ENCODE peak calls at places on chromosome 1, in nine cellular contexts. One of them, this sample, is unnamed.

GRCh38 chr1:7930547-7931445 is 9.8 kb downstream of the TNFRSF9 start:
- DNase-seq in cardiac fibroblast: no peak
- DNase-seq in neural crest cell: no peak
- DNase-seq in activated naive CD4-positive, alpha-beta T cell treated with Interleukin-2 at 50 U/mL for 16 hours: peak
- DNase-seq in activated CD4-positive, alpha-beta T cell treated with anti-CD3 and anti-CD28 coated beads for 4 hours: no peak
- DNase-seq in SHP77: no peak
- DNase-seq in ecto neural progenitor cell: no peak
- DNase-seq in tibial nerve: no peak
- DNase-seq in NCI-H446: no peak
- DNase-seq in this sample: no peak

GRCh38 chr1:218347713-218348627 is 2.8 kb downstream of the TGFB2 start:
- DNase-seq in cardiac fibroblast: peak
- DNase-seq in neural crest cell: no peak
- DNase-seq in activated naive CD4-positive, alpha-beta T cell treated with Interleukin-2 at 50 U/mL for 16 hours: no peak
- DNase-seq in activated CD4-positive, alpha-beta T cell treated with anti-CD3 and anti-CD28 coated beads for 4 hours: no peak
- DNase-seq in SHP77: no peak
- DNase-seq in ecto neural progenitor cell: no peak
- DNase-seq in tibial nerve: no peak
- DNase-seq in NCI-H446: no peak
- DNase-seq in this sample: peak

GRCh38 chr1:232472485-232473041 is 157.4 kb downstream of the SIPA1L2 start:
- DNase-seq in cardiac fibroblast: peak
- DNase-seq in neural crest cell: no peak
- DNase-seq in activated naive CD4-positive, alpha-beta T cell treated with Interleukin-2 at 50 U/mL for 16 hours: no peak
- DNase-seq in activated CD4-positive, alpha-beta T cell treated with anti-CD3 and anti-CD28 coated beads for 4 hours: no peak
- DNase-seq in SHP77: no peak
- DNase-seq in ecto neural progenitor cell: no peak
- DNase-seq in tibial nerve: no peak
- DNase-seq in NCI-H446: no peak
- DNase-seq in this sample: no peak

GRCh38 chr1:121587777-121588176 is 403.0 kb downstream of the SRGAP2C start:
- DNase-seq in cardiac fibroblast: peak
- DNase-seq in neural crest cell: no peak
- DNase-seq in activated naive CD4-positive, alpha-beta T cell treated with Interleukin-2 at 50 U/mL for 16 hours: no peak
- DNase-seq in activated CD4-positive, alpha-beta T cell treated with anti-CD3 and anti-CD28 coated beads for 4 hours: no peak
- DNase-seq in SHP77: no peak
- DNase-seq in ecto neural progenitor cell: no peak
- DNase-seq in tibial nerve: no peak
- DNase-seq in NCI-H446: no peak
- DNase-seq in this sample: peak

GRCh38 chr1:231200417-231201031 is 38.7 kb downstream of the TRIM67 start:
- DNase-seq in cardiac fibroblast: peak
- DNase-seq in neural crest cell: no peak
- DNase-seq in activated naive CD4-positive, alpha-beta T cell treated with Interleukin-2 at 50 U/mL for 16 hours: no peak
- DNase-seq in activated CD4-positive, alpha-beta T cell treated with anti-CD3 and anti-CD28 coated beads for 4 hours: no peak
- DNase-seq in SHP77: no peak
- DNase-seq in ecto neural progenitor cell: no peak
- DNase-seq in tibial nerve: no peak
- DNase-seq in NCI-H446: no peak
- DNase-seq in this sample: peak

GRCh38 chr1:234348964-234349363 is 24.3 kb upstream of the COA6 start:
- DNase-seq in cardiac fibroblast: no peak
- DNase-seq in neural crest cell: no peak
- DNase-seq in activated naive CD4-positive, alpha-beta T cell treated with Interleukin-2 at 50 U/mL for 16 hours: no peak
- DNase-seq in activated CD4-positive, alpha-beta T cell treated with anti-CD3 and anti-CD28 coated beads for 4 hours: no peak
- DNase-seq in SHP77: no peak
- DNase-seq in ecto neural progenitor cell: no peak
- DNase-seq in tibial nerve: no peak
- DNase-seq in NCI-H446: no peak
- DNase-seq in this sample: no peak

GRCh38 chr1:30263888-30264671 is 459.3 kb downstream of the MATN1 start:
- DNase-seq in cardiac fibroblast: no peak
- DNase-seq in neural crest cell: no peak
- DNase-seq in activated naive CD4-positive, alpha-beta T cell treated with Interleukin-2 at 50 U/mL for 16 hours: no peak
- DNase-seq in activated CD4-positive, alpha-beta T cell treated with anti-CD3 and anti-CD28 coated beads for 4 hours: no peak
- DNase-seq in SHP77: no peak
- DNase-seq in ecto neural progenitor cell: no peak
- DNase-seq in tibial nerve: no peak
- DNase-seq in NCI-H446: no peak
- DNase-seq in this sample: no peak

GRCh38 chr1:55580845-55581332 is 365.7 kb upstream of the USP24 start:
- DNase-seq in cardiac fibroblast: peak
- DNase-seq in neural crest cell: no peak
- DNase-seq in activated naive CD4-positive, alpha-beta T cell treated with Interleukin-2 at 50 U/mL for 16 hours: no peak
- DNase-seq in activated CD4-positive, alpha-beta T cell treated with anti-CD3 and anti-CD28 coated beads for 4 hours: no peak
- DNase-seq in SHP77: no peak
- DNase-seq in ecto neural progenitor cell: no peak
- DNase-seq in tibial nerve: peak
- DNase-seq in NCI-H446: no peak
- DNase-seq in this sample: peak